ENCODE peak calls at places on chromosomes 7 and 10, in five cellular contexts. One of them, this sample, is unnamed.
A peak's percentile ranks its signal among the peaks of the same experiment; 100 is the strongest.

GRCh38 chr7:157656195-157656769 is 319.5 kb downstream of the DNAJB6 start:
- DNase-seq in HCT116: no peak
- DNase-seq in OCI-LY7: no peak
- DNase-seq in neural progenitor cell: no peak
- DNase-seq in hepatocyte: no peak
- DNase-seq in this sample: no peak

GRCh38 chr10:101222683-101223273 is 6.5 kb downstream of the LBX1 start:
- DNase-seq in HCT116: no peak
- DNase-seq in OCI-LY7: no peak
- DNase-seq in neural progenitor cell: peak; percentile 63
- DNase-seq in hepatocyte: no peak
- DNase-seq in this sample: no peak

GRCh38 chr7:142481548-142481947 is 223.7 kb upstream of the PRSS58 start:
- DNase-seq in HCT116: no peak
- DNase-seq in OCI-LY7: no peak
- DNase-seq in neural progenitor cell: peak; percentile 7
- DNase-seq in hepatocyte: no peak
- DNase-seq in this sample: peak; percentile 38

GRCh38 chr7:157527235-157527634 is 190.4 kb downstream of the DNAJB6 start:
- DNase-seq in HCT116: no peak
- DNase-seq in OCI-LY7: no peak
- DNase-seq in neural progenitor cell: no peak
- DNase-seq in hepatocyte: no peak
- DNase-seq in this sample: no peak

GRCh38 chr7:22447759-22448158 is 52.2 kb downstream of the STEAP1B start:
- DNase-seq in HCT116: no peak
- DNase-seq in OCI-LY7: peak; percentile 85
- DNase-seq in neural progenitor cell: no peak
- DNase-seq in hepatocyte: no peak
- DNase-seq in this sample: peak; percentile 91

GRCh38 chr7:54904130-54904529 is 114.7 kb upstream of the EGFR start:
- DNase-seq in HCT116: no peak
- DNase-seq in OCI-LY7: no peak
- DNase-seq in neural progenitor cell: no peak
- DNase-seq in hepatocyte: no peak
- DNase-seq in this sample: no peak

GRCh38 chr10:86113044-86113443 is 253.6 kb downstream of the GRID1 start:
- DNase-seq in HCT116: no peak
- DNase-seq in OCI-LY7: peak; percentile 4
- DNase-seq in neural progenitor cell: no peak
- DNase-seq in hepatocyte: no peak
- DNase-seq in this sample: no peak

GRCh38 chr7:80392229-80393169 is 119.4 kb downstream of the GNAT3 start:
- DNase-seq in HCT116: peak; percentile 7
- DNase-seq in OCI-LY7: no peak
- DNase-seq in neural progenitor cell: no peak
- DNase-seq in hepatocyte: peak; percentile 50
- DNase-seq in this sample: peak; percentile 44

GRCh38 chr7:157309990-157310668 is 26.7 kb upstream of the DNAJB6 start:
- DNase-seq in HCT116: peak; percentile 80
- DNase-seq in OCI-LY7: no peak
- DNase-seq in neural progenitor cell: no peak
- DNase-seq in hepatocyte: no peak
- DNase-seq in this sample: no peak

GRCh38 chr10:11724938-11725776 is 17.0 kb upstream of the ECHDC3 start:
- DNase-seq in HCT116: peak; percentile 56
- DNase-seq in OCI-LY7: peak; percentile 90
- DNase-seq in neural progenitor cell: peak; percentile 63
- DNase-seq in hepatocyte: peak; percentile 68
- DNase-seq in this sample: peak; percentile 56

GRCh38 chr7:1466524-1467271 is 7.4 kb upstream of the MICALL2 start:
- DNase-seq in HCT116: no peak
- DNase-seq in OCI-LY7: no peak
- DNase-seq in neural progenitor cell: peak; percentile 67
- DNase-seq in hepatocyte: peak; percentile 91
- DNase-seq in this sample: peak; percentile 80

GRCh38 chr7:80278737-80279136 is 144.1 kb downstream of the GNAI1 start:
- DNase-seq in HCT116: no peak
- DNase-seq in OCI-LY7: no peak
- DNase-seq in neural progenitor cell: no peak
- DNase-seq in hepatocyte: no peak
- DNase-seq in this sample: no peak

GRCh38 chr10:30121401-30121800 is 62.0 kb upstream of the JCAD start:
- DNase-seq in HCT116: no peak
- DNase-seq in OCI-LY7: no peak
- DNase-seq in neural progenitor cell: no peak
- DNase-seq in hepatocyte: no peak
- DNase-seq in this sample: no peak

GRCh38 chr7:24932815-24933214 is 47.2 kb downstream of the OSBPL3 start:
- DNase-seq in HCT116: no peak
- DNase-seq in OCI-LY7: peak; percentile 87
- DNase-seq in neural progenitor cell: peak; percentile 18
- DNase-seq in hepatocyte: no peak
- DNase-seq in this sample: no peak

GRCh38 chr7:5296627-5297226 is 14.0 kb downstream of the SLC29A4 start:
- DNase-seq in HCT116: no peak
- DNase-seq in OCI-LY7: peak; percentile 69
- DNase-seq in neural progenitor cell: peak; percentile 95
- DNase-seq in hepatocyte: peak; percentile 32
- DNase-seq in this sample: no peak

GRCh38 chr10:43041422-43042342 is 35.2 kb upstream of the RET start:
- DNase-seq in HCT116: no peak
- DNase-seq in OCI-LY7: no peak
- DNase-seq in neural progenitor cell: no peak
- DNase-seq in hepatocyte: no peak
- DNase-seq in this sample: no peak

GRCh38 chr7:39582536-39582935 is 16.3 kb downstream of the YAE1 start:
- DNase-seq in HCT116: no peak
- DNase-seq in OCI-LY7: no peak
- DNase-seq in neural progenitor cell: peak; percentile 6
- DNase-seq in hepatocyte: no peak
- DNase-seq in this sample: no peak

GRCh38 chr10:31730776-31731175 is 197.9 kb downstream of the ARHGAP12 start:
- DNase-seq in HCT116: no peak
- DNase-seq in OCI-LY7: no peak
- DNase-seq in neural progenitor cell: no peak
- DNase-seq in hepatocyte: no peak
- DNase-seq in this sample: no peak

GRCh38 chr10:100886099-100886498 is 26.7 kb upstream of the SLF2 start:
- DNase-seq in HCT116: no peak
- DNase-seq in OCI-LY7: no peak
- DNase-seq in neural progenitor cell: no peak
- DNase-seq in hepatocyte: no peak
- DNase-seq in this sample: no peak

GRCh38 chr7:138388673-138389491 is 71.2 kb upstream of the TRIM24 start:
- DNase-seq in HCT116: no peak
- DNase-seq in OCI-LY7: no peak
- DNase-seq in neural progenitor cell: no peak
- DNase-seq in hepatocyte: peak; percentile 10
- DNase-seq in this sample: no peak

GRCh38 chr10:44922021-44922420 is 10.9 kb downstream of the TMEM72 start:
- DNase-seq in HCT116: no peak
- DNase-seq in OCI-LY7: no peak
- DNase-seq in neural progenitor cell: no peak
- DNase-seq in hepatocyte: no peak
- DNase-seq in this sample: no peak

GRCh38 chr10:10824611-10825148 is 193.0 kb upstream of the CELF2 start:
- DNase-seq in HCT116: no peak
- DNase-seq in OCI-LY7: no peak
- DNase-seq in neural progenitor cell: no peak
- DNase-seq in hepatocyte: no peak
- DNase-seq in this sample: no peak

GRCh38 chr7:22173884-22174573 is 182.9 kb downstream of the RAPGEF5 start:
- DNase-seq in HCT116: no peak
- DNase-seq in OCI-LY7: no peak
- DNase-seq in neural progenitor cell: no peak
- DNase-seq in hepatocyte: no peak
- DNase-seq in this sample: no peak

GRCh38 chr7:158614695-158615094 is 27.1 kb upstream of the PTPRN2 start:
- DNase-seq in HCT116: no peak
- DNase-seq in OCI-LY7: no peak
- DNase-seq in neural progenitor cell: no peak
- DNase-seq in hepatocyte: no peak
- DNase-seq in this sample: no peak

GRCh38 chr7:37198906-37199485 is 249.7 kb downstream of the ELMO1 start:
- DNase-seq in HCT116: peak; percentile 61
- DNase-seq in OCI-LY7: peak; percentile 73
- DNase-seq in neural progenitor cell: peak; percentile 89
- DNase-seq in hepatocyte: peak; percentile 89
- DNase-seq in this sample: peak; percentile 58

GRCh38 chr10:3668276-3668960 is 116.6 kb downstream of the KLF6 start:
- DNase-seq in HCT116: no peak
- DNase-seq in OCI-LY7: peak; percentile 59
- DNase-seq in neural progenitor cell: peak; percentile 48
- DNase-seq in hepatocyte: peak; percentile 76
- DNase-seq in this sample: no peak

GRCh38 chr10:35328404-35329037 is 7.8 kb upstream of the CCNY start:
- DNase-seq in HCT116: no peak
- DNase-seq in OCI-LY7: no peak
- DNase-seq in neural progenitor cell: no peak
- DNase-seq in hepatocyte: no peak
- DNase-seq in this sample: no peak

DNA sequence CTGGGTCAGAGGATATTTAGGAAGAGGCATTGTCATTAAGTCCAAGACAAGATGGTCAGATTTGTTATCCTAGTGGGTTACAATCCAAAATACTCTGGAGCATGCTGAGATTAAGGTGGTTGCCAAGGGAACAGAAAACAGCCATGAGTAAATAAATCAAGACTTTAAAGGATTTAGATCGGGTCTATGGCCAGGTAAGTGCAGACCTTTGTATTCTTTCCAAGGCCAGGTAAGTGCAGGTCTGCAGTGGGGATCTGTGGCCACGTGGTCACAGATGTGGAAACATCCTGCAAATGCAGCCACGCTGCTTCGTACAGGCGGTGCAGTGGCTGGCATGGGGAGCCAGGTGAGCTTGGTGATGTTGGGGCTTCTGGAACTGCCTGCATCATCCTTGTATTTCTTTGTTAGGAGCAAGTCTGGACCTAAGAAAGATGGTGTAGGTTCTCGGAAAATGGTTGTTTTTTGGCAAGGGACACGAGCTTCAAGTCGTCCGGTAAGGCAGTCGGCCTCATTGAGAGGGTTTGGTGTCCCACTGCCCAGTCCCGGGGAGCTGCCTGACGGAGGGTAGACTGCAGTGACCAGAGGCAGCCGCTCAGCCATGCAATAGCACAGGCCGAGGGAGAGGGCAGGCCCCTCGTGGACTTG is 21.8 kb downstream of the ZNF775 start:
- DNase-seq in HCT116: no peak
- DNase-seq in OCI-LY7: no peak
- DNase-seq in neural progenitor cell: no peak
- DNase-seq in hepatocyte: peak; percentile 4
- DNase-seq in this sample: no peak
- TF ChIP-seq EZH2phosphoT487 in HCT116: no peak
- TF ChIP-seq EZH2phosphoT487 in OCI-LY7: no peak
- TF ChIP-seq EZH2phosphoT487 in neural progenitor cell: no peak
- TF ChIP-seq EZH2phosphoT487 in hepatocyte: no peak
- TF ChIP-seq EZH2phosphoT487 in this sample: no peak

GRCh38 chr7:85101347-85101746 is 85.5 kb downstream of the SEMA3D start:
- DNase-seq in HCT116: no peak
- DNase-seq in OCI-LY7: no peak
- DNase-seq in neural progenitor cell: no peak
- DNase-seq in hepatocyte: no peak
- DNase-seq in this sample: no peak

GRCh38 chr7:85103962-85104361 is 82.9 kb downstream of the SEMA3D start:
- DNase-seq in HCT116: peak; percentile 8
- DNase-seq in OCI-LY7: no peak
- DNase-seq in neural progenitor cell: no peak
- DNase-seq in hepatocyte: no peak
- DNase-seq in this sample: no peak

GRCh38 chr7:85102813-85103350 is 84.0 kb downstream of the SEMA3D start:
- DNase-seq in HCT116: no peak
- DNase-seq in OCI-LY7: no peak
- DNase-seq in neural progenitor cell: no peak
- DNase-seq in hepatocyte: no peak
- DNase-seq in this sample: no peak

GRCh38 chr7:85104432-85105205 is 82.2 kb downstream of the SEMA3D start:
- DNase-seq in HCT116: peak; percentile 6
- DNase-seq in OCI-LY7: no peak
- DNase-seq in neural progenitor cell: no peak
- DNase-seq in hepatocyte: no peak
- DNase-seq in this sample: no peak

GRCh38 chr7:85103352-85103751 is 83.5 kb downstream of the SEMA3D start:
- DNase-seq in HCT116: peak; percentile 18
- DNase-seq in OCI-LY7: no peak
- DNase-seq in neural progenitor cell: no peak
- DNase-seq in hepatocyte: no peak
- DNase-seq in this sample: no peak
- TF ChIP-seq EZH2phosphoT487 in HCT116: no peak
- TF ChIP-seq EZH2phosphoT487 in OCI-LY7: no peak
- TF ChIP-seq EZH2phosphoT487 in neural progenitor cell: no peak
- TF ChIP-seq EZH2phosphoT487 in hepatocyte: no peak
- TF ChIP-seq EZH2phosphoT487 in this sample: no peak

DNA sequence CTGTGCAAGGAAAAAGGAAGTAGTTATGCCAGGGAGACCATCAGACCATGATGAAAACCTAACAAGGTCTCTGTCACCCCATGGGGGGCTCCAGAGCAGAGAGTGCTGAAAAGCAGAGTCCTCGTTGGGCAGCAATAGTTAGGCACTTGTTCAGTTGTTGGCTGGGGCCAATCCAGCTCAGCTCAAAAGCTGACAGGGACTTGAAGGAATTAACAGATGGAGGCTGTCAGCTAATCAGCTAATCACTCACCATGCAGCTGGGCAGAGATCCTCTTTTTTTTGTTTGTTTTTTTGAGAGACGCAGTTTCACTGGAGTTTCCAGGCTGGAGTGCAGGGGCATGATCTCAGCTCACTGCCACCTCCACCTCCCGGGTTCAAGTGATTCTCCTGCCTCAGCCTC is 18.1 kb downstream of the CEP55 start:
- DNase-seq in HCT116: no peak
- DNase-seq in OCI-LY7: no peak
- DNase-seq in neural progenitor cell: no peak
- DNase-seq in hepatocyte: no peak
- DNase-seq in this sample: no peak
- TF ChIP-seq EZH2phosphoT487 in HCT116: no peak
- TF ChIP-seq EZH2phosphoT487 in OCI-LY7: no peak
- TF ChIP-seq EZH2phosphoT487 in neural progenitor cell: no peak
- TF ChIP-seq EZH2phosphoT487 in hepatocyte: no peak
- TF ChIP-seq EZH2phosphoT487 in this sample: no peak

DNA sequence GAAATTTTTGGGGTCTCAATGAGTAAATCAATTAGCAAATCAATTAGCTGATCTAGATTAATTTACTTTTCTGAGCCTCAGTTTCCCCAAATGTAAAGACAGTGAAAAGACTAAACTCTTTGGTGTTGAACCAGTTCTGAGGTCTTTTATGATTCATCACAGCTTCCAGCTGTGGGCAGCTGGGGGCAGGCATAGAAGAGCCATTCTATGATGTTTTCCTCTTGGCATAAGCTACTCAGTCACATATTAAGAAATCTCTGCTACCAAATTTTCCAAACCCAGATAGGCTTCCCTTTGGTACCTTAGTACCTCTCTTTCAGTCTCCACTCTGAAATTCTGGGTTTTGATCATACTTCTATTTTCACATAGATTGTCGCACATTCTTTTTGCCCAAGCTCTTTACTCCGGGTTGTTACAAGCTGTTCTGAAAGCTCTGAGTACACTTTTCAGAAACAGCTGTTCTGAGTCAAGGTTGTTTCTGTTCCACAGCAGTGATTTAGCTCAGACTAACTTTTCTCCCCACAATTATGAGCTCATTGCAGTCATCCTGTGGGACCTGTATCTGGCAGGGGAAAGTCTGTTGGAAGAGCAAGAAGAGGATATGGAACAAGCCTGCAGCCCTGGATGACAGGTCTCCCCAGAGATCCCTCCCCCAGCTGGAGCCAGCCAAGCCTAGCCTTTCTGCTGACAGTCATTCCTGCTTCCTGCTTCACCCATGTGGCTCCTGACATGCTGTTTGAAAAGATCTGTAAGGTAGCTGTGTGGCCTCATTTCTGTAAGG is 599.6 kb upstream of the GHITM start:
- DNase-seq in HCT116: no peak
- DNase-seq in OCI-LY7: no peak
- DNase-seq in neural progenitor cell: no peak
- DNase-seq in hepatocyte: peak; percentile 54
- DNase-seq in this sample: peak; percentile 12
- TF ChIP-seq EZH2phosphoT487 in HCT116: no peak
- TF ChIP-seq EZH2phosphoT487 in OCI-LY7: no peak
- TF ChIP-seq EZH2phosphoT487 in neural progenitor cell: no peak
- TF ChIP-seq EZH2phosphoT487 in hepatocyte: no peak
- TF ChIP-seq EZH2phosphoT487 in this sample: no peak